ENCODE peak calls at places on chromosomes 6 and 20, in ten cellular contexts. I is fibroblast of lung, Y is aorta, R is right lobe of liver, U is GM23248, V is OCI-LY7, N is left ventricle myocardium inferior, W is neural progenitor cell, F is endothelial cell of umbilical vein, A is left lung. T is an unnamed sample. For H3K4me1 and H3K36me3, the result is how much of the 10 kb centered on the place peaks cover.

GRCh38 chr20:32575227-32575581 is 9.9 kb downstream of the NOL4L start:
- DNase-seq in F (no peak), W (no peak), R (no peak), A (no peak), I (no peak), Y (no peak), U (peak), V (no peak), N (no peak), T (no peak)

GRCh38 chr6:22804620-22805271 is 235.4 kb downstream of the HDGFL1 start:
- DNase-seq in Y (no peak), N (no peak), F (no peak), U (no peak), A (no peak), I (peak), V (no peak), R (no peak), W (no peak), T (no peak)

GRCh38 chr6:11236351-11236750 is 3.9 kb upstream of the NEDD9 start:
- DNase-seq in N (no peak), Y (no peak), R (no peak), A (no peak), F (peak), I (no peak), U (no peak), W (no peak), V (no peak), T (no peak)

GRCh38 chr20:10537850-10538480 is 102.9 kb downstream of the SLX4IP start:
- DNase-seq in N (no peak), U (peak), R (no peak), I (peak), F (no peak), W (no peak), V (no peak), A (no peak), Y (no peak), T (no peak)

GRCh38 chr20:13119583-13119982 is 101.5 kb upstream of the ISM1 start:
- DNase-seq in R (no peak), N (no peak), Y (no peak), I (peak), A (no peak), U (peak), V (peak), F (peak), W (peak), T (no peak)

GRCh38 chr6:72755752-72756151 is 133.9 kb downstream of the KCNQ5 start:
- DNase-seq in Y (no peak), N (no peak), V (no peak), A (no peak), I (no peak), F (no peak), U (no peak), W (no peak), R (no peak), T (no peak)

GRCh38 chr6:13553646-13554045 is 20.8 kb upstream of the SIRT5 start:
- DNase-seq in A (no peak), W (no peak), U (no peak), V (no peak), R (no peak), N (no peak), F (no peak), I (no peak), Y (no peak), T (no peak)

GRCh38 chr6:39215640-39216158 is 13.6 kb downstream of the KCNK5 start:
- DNase-seq in A (no peak), W (no peak), Y (no peak), R (peak), U (no peak), F (no peak), I (no peak), V (no peak), N (no peak), T (no peak)

GRCh38 chr6:169263836-169264608 is 10.4 kb upstream of the THBS2 start:
- DNase-seq in Y (no peak), N (peak), I (peak), R (no peak), A (no peak), W (no peak), U (peak), V (no peak), F (no peak), T (no peak)

GRCh38 chr6:4940416-4940815 is 63.4 kb downstream of the RPP40 start:
- DNase-seq in V (no peak), A (no peak), W (no peak), Y (no peak), I (no peak), N (no peak), R (no peak), U (no peak), F (no peak), T (no peak)

GRCh38 chr20:54629632-54630031 is 154.2 kb downstream of the DOK5 start:
- DNase-seq in Y (no peak), A (no peak), R (no peak), U (no peak), V (no peak), N (no peak), I (no peak), F (no peak), W (no peak), T (no peak)

GRCh38 chr6:139534472-139535115 is 160.1 kb upstream of the CITED2 start:
- DNase-seq in A (no peak), Y (no peak), V (no peak), R (no peak), I (no peak), N (no peak), W (no peak), F (peak), U (no peak), T (no peak)

GRCh38 chr20:60491261-60491660 is 533.0 kb downstream of the CDH26 start:
- DNase-seq in A (no peak), R (no peak), N (no peak), U (no peak), V (no peak), F (no peak), I (peak), Y (no peak), W (no peak), T (no peak)

GRCh38 chr20:53330744-53331143 is 262.9 kb downstream of the ZNF217 start:
- DNase-seq in R (no peak), V (no peak), Y (no peak), A (no peak), I (no peak), F (no peak), W (no peak), U (peak), N (no peak), T (no peak)

GRCh38 chr6:91761621-91762020 is 1174.7 kb upstream of the MAP3K7 start:
- DNase-seq in U (no peak), V (no peak), I (no peak), F (no peak), W (no peak), Y (no peak), N (no peak), A (no peak), R (no peak), T (no peak)

GRCh38 chr20:25054995-25055629 is 2.8 kb downstream of the ACSS1 start:
- DNase-seq in I (peak), U (peak), N (no peak), R (peak), A (no peak), F (no peak), V (no peak), W (no peak), Y (no peak), T (no peak)

GRCh38 chr6:163688971-163689370 is 274.5 kb downstream of the QKI start:
- DNase-seq in W (no peak), I (peak), R (no peak), V (no peak), A (no peak), N (no peak), U (peak), F (no peak), Y (no peak), T (no peak)

GRCh38 chr20:63253065-63253437 is 1.2 kb downstream of the NKAIN4 start:
- DNase-seq in F (no peak), N (no peak), R (no peak), W (no peak), I (no peak), A (no peak), U (no peak), Y (no peak), V (no peak), T (no peak)
- H3K4me1 ChIP-seq in F (under half), N (under half), R (under half), W (under half), I (under half), A (under half), U (under half), Y (under half), V (under half), T (under half)

GRCh38 chr6:43676962-43677606 is 10.5 kb downstream of the MRPS18A start:
- DNase-seq in Y (no peak), I (no peak), U (no peak), V (no peak), W (no peak), R (no peak), N (no peak), A (no peak), F (no peak), T (no peak)
- H3K36me3 ChIP-seq in Y (under half), I (under half), U (under half), V (half or more), W (under half), R (half or more), N (half or more), A (half or more), F (under half), T (under half)

DNA sequence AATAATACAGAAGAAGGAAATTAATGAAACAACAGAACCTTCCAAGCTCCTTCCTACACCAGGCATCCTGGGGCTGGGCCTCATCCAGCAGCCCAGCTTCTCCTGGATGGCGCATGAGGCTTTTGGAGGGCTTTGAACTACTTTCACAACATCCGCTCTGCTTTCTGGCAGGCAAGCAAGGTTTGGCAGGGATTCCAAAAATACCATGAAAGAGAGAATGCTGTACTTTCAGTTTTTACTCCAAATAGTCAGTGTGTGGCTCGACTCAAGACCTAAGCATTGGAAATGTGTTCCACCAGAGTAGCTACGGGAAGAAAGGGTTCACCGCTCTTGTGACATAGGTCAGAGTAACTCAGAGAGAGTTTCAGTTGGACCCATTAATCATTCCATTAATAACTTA is 125.4 kb downstream of the OPRM1 start:
- DNase-seq in U (peak), Y (peak), N (no peak), V (no peak), W (no peak), F (peak), A (no peak), I (peak), R (peak), T (no peak)
- H3K4me1 ChIP-seq in U (under half), Y (under half), N (under half), V (under half), W (under half), F (under half), A (under half), I (under half), R (under half), T (under half)

GRCh38 chr20:56870271-56870670 is 241.2 kb downstream of the TFAP2C start:
- DNase-seq in N (no peak), W (no peak), R (no peak), V (peak), A (no peak), Y (no peak), U (no peak), F (no peak), I (no peak), T (no peak)

GRCh38 chr20:56875052-56875663 is 246.1 kb downstream of the TFAP2C start:
- DNase-seq in A (no peak), W (no peak), I (peak), Y (no peak), F (no peak), U (peak), R (no peak), V (no peak), N (no peak), T (no peak)

GRCh38 chr20:56873836-56874235 is 244.7 kb downstream of the TFAP2C start:
- DNase-seq in A (peak), R (no peak), I (no peak), Y (no peak), W (no peak), V (no peak), F (no peak), N (no peak), U (no peak), T (no peak)

GRCh38 chr20:56871691-56872090 is 242.6 kb downstream of the TFAP2C start:
- DNase-seq in F (no peak), Y (no peak), W (no peak), U (no peak), V (no peak), R (no peak), A (no peak), N (no peak), I (no peak), T (no peak)

DNA sequence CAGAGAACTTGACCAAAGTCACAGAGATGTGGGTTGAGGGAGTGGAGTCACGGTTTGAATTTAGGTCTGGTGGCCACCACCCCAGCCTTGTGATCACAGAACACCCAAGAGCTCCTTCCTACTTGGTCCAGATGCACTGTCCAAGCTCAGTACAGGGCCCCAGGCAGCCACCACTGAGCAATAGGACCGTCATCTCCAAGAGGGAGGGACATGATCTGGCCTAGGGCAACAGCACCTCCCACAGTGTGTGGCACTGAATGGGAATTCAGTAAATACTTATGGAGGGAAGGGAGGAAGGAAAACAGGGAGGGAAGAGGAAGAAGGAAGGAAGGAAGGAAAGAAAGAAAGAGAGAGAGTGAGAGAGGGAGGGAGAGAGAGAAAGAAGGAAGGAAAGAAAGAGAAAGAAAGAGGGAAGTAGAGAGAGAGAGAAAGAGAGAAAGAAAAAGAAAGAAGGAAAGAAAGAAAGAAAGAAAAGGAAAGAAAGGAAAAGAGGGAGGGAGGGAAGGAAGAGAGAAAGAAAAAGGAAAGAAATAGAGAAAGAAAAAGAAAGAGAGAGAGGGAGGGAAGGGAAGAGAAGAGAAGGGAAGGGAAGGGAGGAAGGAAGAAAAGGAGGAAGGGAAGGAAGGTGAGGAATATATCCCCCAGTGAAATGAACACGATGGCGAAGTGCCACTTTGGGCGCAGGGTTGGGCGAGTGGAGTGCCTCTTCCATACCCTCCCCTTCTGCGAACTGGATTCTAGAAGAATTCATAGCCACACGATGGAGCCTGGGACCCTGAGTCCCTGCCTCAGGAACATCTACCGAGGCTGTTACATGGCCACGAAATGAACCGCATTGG is 243.7 kb downstream of the TFAP2C start:
- DNase-seq in Y (no peak), R (no peak), I (no peak), N (no peak), A (no peak), W (no peak), V (no peak), U (peak), F (no peak), T (no peak)
- H3K36me3 ChIP-seq in Y (under half), R (under half), I (under half), N (under half), A (under half), W (under half), V (under half), U (under half), F (under half), T (under half)

DNA sequence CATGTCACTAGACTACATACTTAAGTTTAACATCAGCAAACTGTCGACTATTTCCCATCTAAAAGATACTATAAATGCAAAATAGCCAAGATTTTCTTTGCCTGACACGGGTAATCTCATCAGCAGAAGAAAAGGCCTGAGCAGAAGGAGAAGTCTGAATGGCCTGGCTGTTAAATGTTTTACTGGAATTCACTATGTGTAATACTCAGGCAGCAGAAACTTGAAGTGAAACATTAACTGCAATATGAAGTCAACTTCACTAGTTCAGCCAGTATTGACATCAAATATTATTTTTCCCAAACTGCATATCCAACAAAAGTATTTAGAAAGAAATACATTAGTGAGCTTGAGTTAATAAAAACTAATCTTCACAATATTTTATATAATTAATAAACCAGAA is 6.4 kb upstream of the DSE start:
- DNase-seq in A (no peak), W (no peak), V (no peak), Y (no peak), R (no peak), F (no peak), N (no peak), I (no peak), U (peak), T (no peak)
- H3K4me1 ChIP-seq in A (under half), W (under half), V (under half), Y (under half), R (under half), F (under half), N (under half), I (under half), U (under half), T (under half)

GRCh38 chr20:3194617-3195280 is 9.7 kb downstream of the DDRGK1 start:
- DNase-seq in V (no peak), Y (no peak), R (peak), A (peak), N (no peak), W (no peak), U (no peak), F (no peak), I (no peak), T (no peak)

GRCh38 chr20:3192226-3193015 is 12.1 kb downstream of the DDRGK1 start:
- DNase-seq in A (peak), F (no peak), W (no peak), N (no peak), V (no peak), Y (no peak), U (no peak), I (no peak), R (peak), T (no peak)

GRCh38 chr20:3199206-3199605 is 5.3 kb downstream of the DDRGK1 start:
- DNase-seq in N (no peak), W (no peak), U (no peak), V (no peak), Y (no peak), F (no peak), A (peak), I (no peak), R (peak), T (no peak)

GRCh38 chr20:3193806-3194616 is 10.5 kb downstream of the DDRGK1 start:
- DNase-seq in U (no peak), N (no peak), F (no peak), R (peak), A (peak), Y (no peak), I (no peak), V (no peak), W (no peak), T (no peak)

DNA sequence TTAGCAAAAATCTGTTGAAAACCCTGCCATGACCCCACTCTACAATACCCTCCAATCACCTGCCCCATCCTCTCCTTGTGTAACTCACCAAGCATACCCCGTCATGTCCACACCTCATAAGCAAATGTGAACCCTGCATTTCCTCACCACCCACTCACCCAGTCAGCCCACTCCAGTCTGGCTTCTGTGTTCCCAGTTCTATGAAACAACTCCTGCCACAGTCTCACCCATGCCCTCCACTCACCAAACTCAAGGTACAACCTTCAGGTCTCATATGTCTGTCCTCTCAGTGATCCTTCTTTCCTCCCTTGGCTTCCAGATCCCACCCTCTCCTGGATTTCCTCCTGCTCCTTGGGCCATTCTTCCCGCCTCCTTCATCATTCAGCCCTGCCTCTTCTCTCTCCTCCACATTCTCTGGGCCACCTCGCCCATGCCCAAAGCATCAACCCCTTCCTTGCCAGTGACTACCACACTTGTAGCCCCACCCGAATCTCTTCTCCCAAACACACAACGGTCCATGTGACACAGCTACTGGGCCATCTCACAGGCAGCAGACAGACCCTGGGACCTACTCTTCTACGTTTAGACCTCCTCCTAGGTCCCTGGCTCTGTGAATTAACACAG is 8.8 kb downstream of the DDRGK1 start:
- DNase-seq in N (no peak), R (peak), V (no peak), W (no peak), I (no peak), F (no peak), Y (no peak), A (peak), U (no peak), T (no peak)
- H3K36me3 ChIP-seq in N (half or more), R (half or more), V (half or more), W (under half), I (under half), F (half or more), Y (under half), A (half or more), U (under half), T (under half)